ENCODE peak calls at places on chromosome 16, in seven cellular contexts. P is Peyer's patch, H is psoas muscle, V is IMR-90, N is coronary artery, Y is tibial nerve, K is AG09309. D is an unnamed sample.

GRCh38 chr16:1403733-1404132 is 10.8 kb downstream of the UNKL start:
- DNase-seq in N (no peak), V (no peak), H (no peak), Y (no peak), P (no peak), K (no peak), D (no peak)

GRCh38 chr16:89815639-89816348 is 653 bp downstream of the FANCA start:
- DNase-seq in K (no peak), Y (no peak), P (no peak), N (no peak), V (no peak), H (no peak), D (peak; percentile 8)

GRCh38 chr16:25817295-25817694 is 125.5 kb downstream of the HS3ST4 start:
- DNase-seq in N (no peak), Y (no peak), K (no peak), P (no peak), H (no peak), V (no peak), D (no peak)

GRCh38 chr16:10256855-10257641 is 74.8 kb upstream of the GRIN2A start:
- DNase-seq in Y (peak; percentile 6), K (no peak), H (peak; percentile 26), P (peak; percentile 61), N (no peak), V (no peak), D (peak; percentile 20)

GRCh38 chr16:22103371-22103890 is 11.1 kb downstream of the VWA3A start:
- DNase-seq in N (no peak), K (no peak), P (no peak), Y (no peak), V (no peak), H (no peak), D (no peak)

GRCh38 chr16:11401161-11402050 is 56.1 kb downstream of the RMI2 start:
- DNase-seq in Y (no peak), K (no peak), H (peak; percentile 59), V (no peak), P (no peak), N (no peak), D (no peak)

GRCh38 chr16:2818278-2818876 is 1.3 kb downstream of the PRSS21 start:
- DNase-seq in P (no peak), N (no peak), K (no peak), H (no peak), V (no peak), Y (no peak), D (no peak)

GRCh38 chr16:15836074-15836473 is 20.8 kb downstream of the MYH11 start:
- DNase-seq in H (no peak), K (no peak), P (no peak), Y (no peak), V (no peak), N (no peak), D (no peak)

GRCh38 chr16:73877148-73877547 is 419.5 kb upstream of the PSMD7 start:
- DNase-seq in H (no peak), N (no peak), K (no peak), Y (no peak), P (no peak), V (no peak), D (no peak)

GRCh38 chr16:75433732-75434413 is 570 bp upstream of the CFDP1 start:
- DNase-seq in P (peak; percentile 69), N (peak; percentile 87), H (peak; percentile 43), Y (peak; percentile 73), V (peak; percentile 97), K (peak; percentile 86), D (peak; percentile 97)

GRCh38 chr16:81729451-81729850 is 49.6 kb upstream of the PLCG2 start:
- DNase-seq in K (no peak), P (no peak), V (no peak), H (no peak), Y (no peak), N (no peak), D (no peak)

GRCh38 chr16:8955828-8956227 is 7.9 kb downstream of the USP7 start:
- DNase-seq in P (no peak), N (no peak), H (no peak), Y (no peak), V (no peak), K (no peak), D (no peak)

GRCh38 chr16:88309174-88309904 is 73.4 kb upstream of the ZNF469 start:
- DNase-seq in H (peak; percentile 7), P (no peak), V (no peak), N (no peak), K (no peak), Y (no peak), D (no peak)

GRCh38 chr16:30567991-30568638 is 3.4 kb downstream of the ZNF688 start:
- DNase-seq in K (peak; percentile 92), H (no peak), P (no peak), N (no peak), Y (no peak), V (peak; percentile 74), D (peak; percentile 88)

GRCh38 chr16:76756951-76757350 is 434.0 kb upstream of the MON1B start:
- DNase-seq in K (no peak), P (no peak), V (no peak), H (no peak), N (no peak), Y (no peak), D (peak; percentile 38)

GRCh38 chr16:74449470-74449869 is 28.2 kb upstream of the CLEC18B start:
- DNase-seq in V (peak; percentile 79), P (peak; percentile 59), H (peak; percentile 48), N (no peak), K (no peak), Y (peak; percentile 27), D (peak; percentile 94)

DNA sequence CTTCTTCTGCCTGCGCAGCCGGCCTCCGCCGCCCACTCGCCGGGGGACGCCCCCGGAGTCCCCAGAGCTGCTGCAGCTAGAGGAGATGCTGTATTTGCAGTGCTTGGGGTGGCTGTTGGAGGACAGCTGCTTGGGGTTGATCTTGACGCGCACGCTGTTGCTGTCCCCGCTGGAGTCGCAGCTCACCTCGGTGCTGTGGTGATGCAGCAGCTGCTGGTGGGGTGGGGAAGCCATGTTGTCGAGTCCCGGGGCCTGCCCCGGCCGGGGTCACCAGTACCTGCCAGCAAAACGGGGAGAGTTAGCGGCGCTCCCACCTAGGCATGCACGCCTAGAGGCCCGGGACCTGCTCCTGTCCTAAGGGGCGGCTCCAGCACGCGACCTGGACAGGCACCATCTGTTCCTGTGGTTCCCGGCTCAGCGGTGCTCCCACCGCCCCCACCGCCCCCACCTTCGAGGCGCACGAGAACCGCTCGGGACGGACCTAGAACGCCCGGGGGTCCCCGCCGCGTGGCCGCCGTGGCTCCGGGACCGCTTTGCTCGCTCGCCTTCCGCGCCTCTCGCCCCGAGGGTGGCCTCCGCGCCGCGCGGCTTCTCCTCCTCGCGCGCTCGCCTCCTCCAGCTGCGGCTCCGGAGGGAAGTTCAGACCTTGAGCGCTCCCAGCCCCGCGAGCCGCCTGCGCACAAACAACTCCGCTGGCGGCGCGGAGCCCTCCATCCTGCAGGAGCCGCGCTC is 867 bp downstream of the ADCY9 start:
- DNase-seq in P (peak; percentile 71), K (no peak), H (peak; percentile 66), V (peak; percentile 74), N (peak; percentile 75), Y (no peak), D (peak; percentile 60)
- H3K4me3 ChIP-seq in P (peak overlapping the region; percentile 61), K (peak overlapping the region; percentile 64), H (peak overlapping the region; percentile 83), V (peak overlapping the region; percentile 48), N (peak overlapping the region; percentile 93), Y (peak overlapping the region; percentile 78), D (peak overlapping the region; percentile 52)

GRCh38 chr16:68115851-68116250 is 30.7 kb downstream of the NFATC3 start:
- DNase-seq in V (no peak), P (no peak), Y (no peak), H (no peak), K (no peak), N (no peak), D (no peak)

GRCh38 chr16:68113059-68113757 is 28.0 kb downstream of the NFATC3 start:
- DNase-seq in V (no peak), Y (no peak), K (no peak), H (no peak), N (no peak), P (no peak), D (no peak)

GRCh38 chr16:68117884-68118283 is 32.7 kb downstream of the NFATC3 start:
- DNase-seq in K (no peak), P (no peak), V (no peak), H (no peak), Y (no peak), N (no peak), D (no peak)

GRCh38 chr16:68113765-68114240 is 28.6 kb downstream of the NFATC3 start:
- DNase-seq in H (no peak), K (no peak), P (no peak), N (no peak), Y (no peak), V (no peak), D (no peak)

DNA sequence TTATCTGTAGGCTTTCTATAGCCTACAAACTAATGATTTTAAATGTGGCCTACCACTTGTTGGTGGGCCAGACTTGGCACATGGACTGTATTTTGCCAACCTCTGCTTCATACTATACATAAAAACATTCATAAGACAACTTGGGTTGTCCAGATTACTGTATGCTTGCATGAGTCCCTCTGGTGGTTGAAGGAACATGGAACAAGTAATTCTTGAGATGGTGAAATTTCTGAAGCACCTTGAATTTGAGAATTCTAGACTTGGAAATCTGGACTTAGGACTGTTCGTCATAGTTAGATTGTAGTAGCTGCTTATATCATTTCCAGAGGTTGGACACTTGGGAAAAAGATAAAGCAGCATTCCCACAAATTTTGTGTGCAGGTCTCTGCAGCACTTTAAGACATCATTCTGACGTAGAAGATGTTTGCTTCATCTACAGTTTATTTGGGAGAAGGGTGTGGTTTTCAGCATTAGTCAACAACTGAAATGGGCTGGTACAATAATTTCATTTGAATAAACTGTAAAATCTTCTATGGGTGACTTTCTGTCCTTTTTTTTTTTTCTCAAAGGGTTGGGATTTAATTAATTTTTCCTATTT is 31.2 kb downstream of the NFATC3 start:
- DNase-seq in V (peak; percentile 51), H (no peak), K (peak; percentile 16), Y (no peak), P (no peak), N (no peak), D (peak; percentile 55)
- TF ChIP-seq CTCF in V (peak; percentile 46), H (peak; percentile 50), K (peak; percentile 64), Y (no peak), P (peak; percentile 75), N (no peak), D (peak; percentile 59)

GRCh38 chr16:53091508-53092211 is 36.9 kb downstream of the CHD9 start:
- DNase-seq in K (no peak), N (peak; percentile 77), H (peak; percentile 69), P (no peak), V (peak; percentile 92), Y (peak; percentile 60), D (peak; percentile 99)
- H3K4me3 ChIP-seq in K (no peak overlapping the region), N (peak overlapping the region; percentile 52), H (peak overlapping the region; percentile 26), P (no peak overlapping the region), V (no peak overlapping the region), Y (no peak overlapping the region), D (peak overlapping the region; percentile 22)

GRCh38 chr16:50040028-50040427 is 15.0 kb downstream of the CNEP1R1 start:
- DNase-seq in H (no peak), V (no peak), Y (no peak), K (no peak), P (no peak), N (no peak), D (no peak)

GRCh38 chr16:50037791-50038190 is 12.8 kb downstream of the CNEP1R1 start:
- DNase-seq in P (no peak), N (no peak), V (peak; percentile 13), H (no peak), K (no peak), Y (no peak), D (peak; percentile 19)

GRCh38 chr16:50043358-50043757 is 18.3 kb downstream of the CNEP1R1 start:
- DNase-seq in H (no peak), Y (no peak), K (no peak), V (no peak), P (no peak), N (no peak), D (no peak)

GRCh38 chr16:50038756-50039529 is 13.9 kb downstream of the CNEP1R1 start:
- DNase-seq in P (no peak), Y (peak; percentile 64), V (no peak), K (no peak), H (peak; percentile 26), N (no peak), D (no peak)

GRCh38 chr16:50040710-50041109 is 15.7 kb downstream of the CNEP1R1 start:
- DNase-seq in H (no peak), V (no peak), N (no peak), K (no peak), P (no peak), Y (no peak), D (no peak)
- TF ChIP-seq CTCF in H (no peak), V (no peak), N (no peak), K (no peak), P (no peak), Y (no peak), D (no peak)